ENCODE peak calls at places on chromosomes 13 and 19, in ten cellular contexts. B is stimulated activated effector memory CD8-positive, alpha-beta T cell treated with anti-CD3 and anti-CD28 coated beads, Interleukin-12 subunit alpha, Interleukin-12 subunit beta, amount 100 ng/mL, for 72 hours; G is sciatic nerve; M is fibroblast of mammary gland; F is fibroblast of lung; W is GM12891; J is right cardiac atrium; R is fibroblast of villous mesenchyme; L is stimulated activated CD4-positive, alpha-beta T cell treated with anti-CD3 and anti-CD28 coated beads, TNF-alpha, amount 100 ng/mL, for 48 hours; T is CD4-positive, alpha-beta T cell. O is an unnamed sample.

GRCh38 chr19:45049073-45049736 is 10.4 kb downstream of the CLASRP start:
- DNase-seq in B (no peak), G (no peak), M (no peak), F (no peak), W (no peak), J (no peak), R (no peak), L (no peak), T (no peak), O (no peak)

GRCh38 chr19:8482696-8483095 is 19.7 kb downstream of the PRAM1 start:
- DNase-seq in B (no peak), G (no peak), M (no peak), F (no peak), W (no peak), J (no peak), R (peak), L (no peak), T (no peak), O (no peak)

GRCh38 chr19:52140077-52140710 is 456 bp upstream of the ZNF616 start:
- DNase-seq in B (no peak), G (no peak), M (no peak), F (no peak), W (no peak), J (no peak), R (no peak), L (no peak), T (no peak), O (no peak)

GRCh38 chr19:18339703-18340102 is 695 bp upstream of the PGPEP1 start:
- DNase-seq in B (no peak), G (no peak), M (peak), F (no peak), W (no peak), J (no peak), R (no peak), L (no peak), T (no peak), O (no peak)

GRCh38 chr19:29483641-29483920 is 42.2 kb upstream of the VSTM2B start:
- DNase-seq in B (no peak), G (peak), M (no peak), F (no peak), W (no peak), J (no peak), R (no peak), L (no peak), T (no peak), O (no peak)

GRCh38 chr19:53906211-53907192 is 2.6 kb upstream of the CACNG7 start:
- DNase-seq in B (peak), G (peak), M (peak), F (no peak), W (peak), J (peak), R (no peak), L (peak), T (peak), O (no peak)

GRCh38 chr13:112790735-112791641 is 101.2 kb downstream of the ATP11A start:
- DNase-seq in B (no peak), G (no peak), M (no peak), F (no peak), W (no peak), J (no peak), R (no peak), L (no peak), T (no peak), O (no peak)

GRCh38 chr19:35851213-35852028 is 883 bp downstream of the NPHS1 start:
- DNase-seq in B (no peak), G (no peak), M (no peak), F (no peak), W (no peak), J (no peak), R (no peak), L (no peak), T (no peak), O (no peak)

GRCh38 chr19:46849610-46850009 is 1.0 kb downstream of the AP2S1 start:
- DNase-seq in B (no peak), G (no peak), M (no peak), F (no peak), W (no peak), J (no peak), R (peak), L (no peak), T (no peak), O (no peak)

GRCh38 chr13:109672545-109672944 is 113.8 kb downstream of the IRS2 start:
- DNase-seq in B (no peak), G (no peak), M (no peak), F (no peak), W (no peak), J (no peak), R (peak), L (no peak), T (no peak), O (no peak)